ENCODE peak calls at places on chromosome 18, in seven cellular contexts. I is GM12891, V is GM12892, O is SK-N-SH, J is GM12878, L is H1, B is HepG2. W is an unnamed sample.

GRCh38 chr18:61549889-61550288 is 216.7 kb downstream of the CDH20 start:
- DNase-seq in J (no peak), V (no peak), B (no peak), I (no peak), O (no peak), L (no peak), W (no peak)

GRCh38 chr18:42614619-42615293 is 500.7 kb downstream of the RIT2 start:
- DNase-seq in L (no peak), I (no peak), B (no peak), J (no peak), O (peak), V (no peak), W (no peak)

GRCh38 chr18:61720496-61720895 is 172.3 kb downstream of the RNF152 start:
- DNase-seq in I (no peak), V (no peak), O (no peak), B (no peak), J (no peak), L (no peak), W (no peak)

GRCh38 chr18:44123743-44124142 is 556.9 kb upstream of the SETBP1 start:
- DNase-seq in L (no peak), O (no peak), B (no peak), V (no peak), J (no peak), I (no peak), W (no peak)

GRCh38 chr18:31555971-31556747 is 35.5 kb upstream of the TTR start:
- DNase-seq in B (peak), V (no peak), J (peak), L (no peak), O (peak), I (no peak), W (peak)

GRCh38 chr18:634551-635045 is 22.9 kb upstream of the TYMS start:
- DNase-seq in I (no peak), O (no peak), J (no peak), V (no peak), B (no peak), L (peak), W (no peak)

GRCh38 chr18:34222025-34222395 is 2.7 kb downstream of the NOL4 start:
- DNase-seq in V (no peak), L (no peak), I (no peak), J (no peak), O (peak), B (no peak), W (no peak)

GRCh38 chr18:79056827-79057367 is 12.3 kb upstream of the ATP9B start:
- DNase-seq in J (no peak), I (no peak), O (no peak), V (no peak), B (no peak), L (no peak), W (no peak)

GRCh38 chr18:22238681-22239080 is 69.3 kb downstream of the GATA6 start:
- DNase-seq in L (no peak), B (no peak), O (no peak), I (no peak), V (no peak), J (no peak), W (no peak)

GRCh38 chr18:80109676-80110078 is 615 bp downstream of the ADNP2 start:
- DNase-seq in O (peak), V (peak), L (no peak), I (peak), J (no peak), B (no peak), W (peak)

GRCh38 chr18:79972720-79973119 is 8.3 kb downstream of the HSBP1L1 start:
- DNase-seq in L (no peak), I (no peak), O (no peak), J (no peak), V (no peak), B (no peak), W (no peak)

GRCh38 chr18:74994502-74995403 is 214.2 kb downstream of the PTGR3 start:
- DNase-seq in I (no peak), B (no peak), L (no peak), O (no peak), V (no peak), J (peak), W (no peak)

GRCh38 chr18:212780-213179 is 54.4 kb downstream of the USP14 start:
- DNase-seq in O (peak), V (no peak), I (no peak), B (no peak), J (no peak), L (no peak), W (peak)

GRCh38 chr18:60623331-60623730 is 250.8 kb upstream of the MC4R start:
- DNase-seq in B (no peak), V (no peak), J (no peak), O (no peak), I (no peak), L (no peak), W (no peak)

GRCh38 chr18:22667616-22668422 is 250.1 kb upstream of the CTAGE1 start:
- DNase-seq in L (no peak), J (peak), B (no peak), I (no peak), V (peak), O (no peak), W (peak)

GRCh38 chr18:24651472-24651871 is 191.0 kb downstream of the HRH4 start:
- DNase-seq in J (no peak), L (no peak), V (no peak), B (no peak), I (no peak), O (no peak), W (no peak)

GRCh38 chr18:56509656-56510055 is 128.7 kb downstream of the TXNL1 start:
- DNase-seq in B (no peak), I (no peak), V (no peak), O (no peak), J (no peak), L (no peak), W (no peak)

GRCh38 chr18:28793911-28794310 is 617.0 kb upstream of the CDH2 start:
- DNase-seq in J (no peak), B (no peak), V (no peak), L (no peak), I (no peak), O (peak), W (no peak)

GRCh38 chr18:61894751-61895524 is 2.1 kb upstream of the RNF152 start:
- DNase-seq in J (no peak), I (peak), V (no peak), L (no peak), B (no peak), O (no peak), W (no peak)

GRCh38 chr18:2958819-2959298 is 54.1 kb downstream of the LPIN2 start:
- DNase-seq in O (peak), I (no peak), V (no peak), L (no peak), J (no peak), B (no peak), W (no peak)

GRCh38 chr18:79828258-79828657 is 30.5 kb downstream of the KCNG2 start:
- DNase-seq in O (no peak), V (no peak), B (no peak), L (no peak), J (no peak), I (no peak), W (no peak)

GRCh38 chr18:77590928-77591327 is 341.3 kb downstream of the GALR1 start:
- DNase-seq in O (no peak), L (no peak), I (no peak), V (no peak), J (no peak), B (no peak), W (no peak)

GRCh38 chr18:54392621-54393023 is 34.9 kb downstream of the C18orf54 start:
- DNase-seq in J (no peak), V (no peak), L (no peak), B (peak), O (peak), I (no peak), W (peak)

GRCh38 chr18:67406678-67407077 is 109.8 kb downstream of the DSEL start:
- DNase-seq in B (no peak), L (no peak), V (no peak), O (no peak), I (no peak), J (no peak), W (no peak)

GRCh38 chr18:56139792-56140254 is 498.6 kb downstream of the TXNL1 start:
- DNase-seq in O (no peak), L (no peak), I (no peak), V (no peak), J (no peak), B (no peak), W (no peak)

GRCh38 chr18:44744206-44745180 is 63.8 kb downstream of the SETBP1 start:
- DNase-seq in O (peak), I (no peak), L (no peak), B (no peak), V (no peak), J (no peak), W (no peak)

GRCh38 chr18:427005-427404 is 73.5 kb downstream of the COLEC12 start:
- DNase-seq in B (no peak), V (no peak), L (no peak), J (no peak), I (no peak), O (no peak), W (no peak)

GRCh38 chr18:25058520-25058919 is 293.4 kb downstream of the ZNF521 start:
- DNase-seq in L (no peak), B (no peak), J (no peak), O (no peak), V (no peak), I (no peak), W (peak)

GRCh38 chr18:60176271-60176670 is 196.3 kb downstream of the MC4R start:
- DNase-seq in J (no peak), B (no peak), O (no peak), I (no peak), L (no peak), V (no peak), W (no peak)

GRCh38 chr18:32278148-32278799 is 88.4 kb downstream of the MEP1B start:
- DNase-seq in O (no peak), V (no peak), B (peak), J (no peak), L (no peak), I (no peak), W (no peak)

GRCh38 chr18:23824704-23825103 is 135.5 kb downstream of the LAMA3 start:
- DNase-seq in J (no peak), I (no peak), L (no peak), O (no peak), V (no peak), B (no peak), W (no peak)

GRCh38 chr18:47204908-47205522 is 28.9 kb upstream of the IER3IP1 start:
- DNase-seq in V (no peak), I (no peak), J (no peak), B (peak), O (peak), L (no peak), W (peak)

GRCh38 chr18:63817441-63818051 is 42.3 kb downstream of the SERPINB7 start:
- DNase-seq in V (no peak), I (no peak), L (no peak), J (no peak), O (no peak), B (no peak), W (no peak)

GRCh38 chr18:75679347-75679746 is 251.8 kb upstream of the SMIM21 start:
- DNase-seq in J (no peak), B (no peak), V (no peak), L (no peak), I (no peak), O (no peak), W (no peak)

DNA sequence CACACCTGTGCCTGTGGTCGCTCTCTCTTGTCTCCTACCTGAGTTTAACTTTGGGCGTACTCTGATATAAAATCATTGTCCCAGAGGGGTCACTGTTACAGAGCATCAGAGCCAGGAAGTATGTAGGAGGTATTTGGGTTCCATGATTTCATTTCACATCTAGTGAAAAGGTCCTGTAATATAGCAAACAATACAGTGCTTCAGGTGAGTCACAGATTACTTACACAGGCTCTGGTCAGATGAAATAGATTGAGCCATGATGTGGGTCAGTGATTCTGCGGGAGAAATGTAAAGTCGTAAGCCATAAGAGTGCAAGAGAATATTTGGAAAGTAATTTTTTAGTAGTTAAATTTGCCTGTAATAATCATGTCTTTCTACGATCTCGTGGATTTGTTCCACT is 70.2 kb downstream of the SOCS6 start:
- DNase-seq in I (no peak), L (no peak), B (no peak), J (no peak), V (no peak), O (no peak), W (no peak)
- TF ChIP-seq TAF1 in I (no peak), L (no peak), B (no peak), J (no peak), V (no peak), O (no peak), W (no peak)

DNA sequence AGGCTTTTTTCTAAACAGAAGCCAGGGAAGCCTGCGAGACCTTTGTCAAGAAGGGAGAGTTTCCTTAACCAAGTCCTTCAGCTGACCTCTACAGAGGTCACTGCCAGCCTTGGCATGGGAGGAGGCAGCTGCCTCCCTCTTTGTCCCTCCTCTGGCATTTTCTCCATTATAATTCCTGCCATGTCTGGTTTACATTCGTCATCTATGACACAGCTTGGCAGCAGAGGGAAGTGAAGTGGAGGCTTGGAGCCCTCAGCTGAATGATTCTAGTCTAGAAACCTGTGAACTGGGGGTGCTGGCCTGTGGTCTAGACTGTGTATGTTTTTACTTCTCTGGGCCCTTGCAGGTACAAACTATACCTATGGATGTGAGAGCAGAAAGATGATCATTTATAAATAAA is 22.6 kb downstream of the LIPG start:
- DNase-seq in V (no peak), O (no peak), J (no peak), L (no peak), B (no peak), I (no peak), W (no peak)
- TF ChIP-seq TAF1 in V (no peak), O (no peak), J (no peak), L (no peak), B (no peak), I (no peak), W (no peak)

DNA sequence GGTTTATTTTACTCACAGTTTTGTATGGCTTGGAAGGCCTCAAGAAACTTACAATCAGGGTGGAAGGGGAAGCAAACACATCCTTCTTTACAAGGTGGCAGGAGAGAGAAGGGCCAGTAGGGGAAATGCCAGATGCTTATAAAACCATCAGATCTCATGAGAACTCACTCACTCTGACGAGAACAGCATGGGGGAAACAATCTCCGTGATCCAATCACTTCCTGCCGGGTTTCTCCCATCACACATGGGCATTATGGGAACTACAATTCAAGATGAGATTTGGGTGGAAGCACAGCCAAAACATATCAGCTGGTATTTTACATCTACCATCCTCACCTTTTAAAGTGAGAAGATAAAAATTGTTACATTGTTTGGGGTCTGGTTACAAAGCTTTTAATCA is 427.9 kb upstream of the CDH7 start:
- DNase-seq in O (no peak), B (no peak), V (no peak), J (no peak), I (no peak), L (no peak), W (no peak)
- TF ChIP-seq TAF1 in O (no peak), B (no peak), V (no peak), J (no peak), I (no peak), L (no peak), W (no peak)

GRCh38 chr18:58190842-58191530 is 147.0 kb downstream of the NEDD4L start:
- DNase-seq in O (peak), B (no peak), L (no peak), V (no peak), J (no peak), I (no peak), W (no peak)

GRCh38 chr18:58186258-58186948 is 142.4 kb downstream of the NEDD4L start:
- DNase-seq in I (no peak), B (no peak), J (no peak), V (no peak), L (no peak), O (no peak), W (no peak)

GRCh38 chr18:58192519-58192918 is 148.5 kb downstream of the NEDD4L start:
- DNase-seq in B (no peak), J (no peak), L (no peak), V (no peak), O (no peak), I (no peak), W (no peak)

GRCh38 chr18:58194028-58194427 is 150.0 kb downstream of the NEDD4L start:
- DNase-seq in L (no peak), J (no peak), O (peak), B (no peak), V (no peak), I (no peak), W (peak)

DNA sequence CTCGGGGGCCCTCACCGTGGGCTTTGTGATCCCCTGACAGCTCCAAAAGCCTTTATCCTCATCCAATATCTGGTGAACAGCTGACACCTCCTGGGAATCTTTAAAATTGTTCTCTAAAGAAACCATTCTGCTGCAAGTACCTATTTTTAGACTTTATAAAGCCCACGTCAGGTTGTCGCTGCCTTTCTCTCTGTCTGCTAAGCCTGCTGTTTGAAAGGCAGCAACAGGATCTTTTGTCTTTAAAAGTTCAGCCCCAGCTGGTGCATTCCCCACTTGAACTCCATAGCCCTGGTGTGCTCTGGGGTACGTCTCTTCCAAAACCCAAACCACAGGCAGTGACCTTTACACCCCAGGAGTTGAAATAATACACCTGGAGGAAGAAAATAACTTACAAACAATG is 145.0 kb downstream of the NEDD4L start:
- DNase-seq in L (no peak), J (no peak), V (no peak), O (no peak), B (no peak), I (no peak), W (no peak)
- TF ChIP-seq TAF1 in L (no peak), J (no peak), V (no peak), O (no peak), B (no peak), I (no peak), W (no peak)

GRCh38 chr18:45998244-45998643 is 31.1 kb upstream of the EPG5 start:
- DNase-seq in J (no peak), B (no peak), I (no peak), O (no peak), L (no peak), V (no peak), W (peak)
- TF ChIP-seq TAF1 in J (no peak), B (no peak), I (no peak), O (no peak), L (no peak), V (no peak), W (no peak)

GRCh38 chr18:9133225-9133624 is 3.4 kb upstream of the ANKRD12 start:
- DNase-seq in I (no peak), L (no peak), O (no peak), B (no peak), V (no peak), J (no peak), W (no peak)

GRCh38 chr18:9137168-9138066 is 836 bp downstream of the ANKRD12 start:
- DNase-seq in L (no peak), I (peak), V (peak), B (peak), J (no peak), O (peak), W (peak)

GRCh38 chr18:9136315-9137141 is at the start of gene ANKRD12:
- DNase-seq in I (peak), L (peak), J (peak), V (peak), B (peak), O (peak), W (peak)

GRCh38 chr18:9135912-9136314 is 668 bp upstream of the ANKRD12 start:
- DNase-seq in I (peak), O (no peak), L (peak), J (no peak), B (peak), V (peak), W (peak)

GRCh38 chr18:9135081-9135911 is 1.3 kb upstream of the ANKRD12 start:
- DNase-seq in I (no peak), J (no peak), B (no peak), V (no peak), O (no peak), L (no peak), W (no peak)
- TF ChIP-seq TAF1 in I (no peak), J (no peak), B (no peak), V (no peak), O (no peak), L (no peak), W (no peak)

GRCh38 chr18:7523772-7524171 is 43.3 kb upstream of the PTPRM start:
- DNase-seq in I (no peak), J (no peak), O (no peak), V (no peak), B (no peak), L (no peak), W (no peak)

GRCh38 chr18:7520200-7520780 is 46.8 kb upstream of the PTPRM start:
- DNase-seq in O (no peak), L (no peak), B (no peak), I (no peak), J (no peak), V (no peak), W (no peak)

GRCh38 chr18:7521226-7521856 is 45.8 kb upstream of the PTPRM start:
- DNase-seq in I (no peak), V (no peak), B (no peak), O (no peak), J (no peak), L (no peak), W (no peak)

DNA sequence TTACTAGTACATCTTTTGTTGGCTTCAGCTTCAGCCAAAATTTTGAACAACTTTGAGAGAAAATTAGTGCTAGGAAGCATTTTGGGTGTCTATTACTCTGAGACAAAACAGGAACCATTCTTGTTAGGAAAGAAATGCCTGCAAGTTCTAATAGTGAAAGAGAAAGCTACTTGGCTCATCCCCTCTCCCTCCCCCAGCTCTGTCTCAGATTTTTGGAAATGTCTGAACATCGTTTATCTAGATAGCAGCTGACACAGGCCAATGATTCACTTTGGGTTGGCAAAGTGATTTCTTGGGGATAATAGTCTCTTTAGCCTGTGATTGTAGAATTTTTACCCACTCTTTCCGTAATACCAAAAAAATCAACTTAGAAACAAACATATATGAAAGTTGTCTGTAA is 42.3 kb upstream of the PTPRM start:
- DNase-seq in I (no peak), B (no peak), V (no peak), J (no peak), L (no peak), O (no peak), W (no peak)
- TF ChIP-seq TAF1 in I (no peak), B (no peak), V (no peak), J (no peak), L (no peak), O (no peak), W (no peak)

GRCh38 chr18:35602193-35602820 is 20.8 kb downstream of the GALNT1 start:
- DNase-seq in B (no peak), J (no peak), V (no peak), L (no peak), I (no peak), O (no peak), W (no peak)
- TF ChIP-seq TAF1 in B (no peak), J (no peak), V (no peak), L (no peak), I (no peak), O (no peak), W (no peak)

W was measured in K562.